ENCODE peak calls at places on chromosomes 1 and 21, in four cellular contexts. E is central memory CD4-positive, alpha-beta T cell; P is GM19239; U is activated T-cell treated with anti-CD3 and anti-CD28 coated beads for 1 hour. C is an unnamed sample.

GRCh38 chr1:43796111-43796581 is 88.8 kb downstream of the ST3GAL3 start:
- DNase-seq in E (no peak), P (no peak), U (no peak), C (no peak)

GRCh38 chr1:41448831-41449230 is 35.7 kb downstream of the EDN2 start:
- DNase-seq in E (no peak), P (no peak), U (no peak), C (no peak)

GRCh38 chr1:6222644-6223043 is 13.1 kb downstream of the ICMT start:
- DNase-seq in E (no peak), P (no peak), U (no peak), C (no peak)

GRCh38 chr1:196659471-196659870 is 7.6 kb downstream of the CFH start:
- DNase-seq in E (no peak), P (no peak), U (no peak), C (no peak)

GRCh38 chr1:109216662-109217061 is 2.9 kb downstream of the SARS1 start:
- DNase-seq in E (no peak), P (no peak), U (no peak), C (no peak)

GRCh38 chr1:4584471-4584870 is 69.9 kb upstream of the AJAP1 start:
- DNase-seq in E (no peak), P (no peak), U (no peak), C (no peak)

GRCh38 chr1:94542088-94542671 is 621 bp upstream of the F3 start:
- DNase-seq in E (no peak), P (no peak), U (no peak), C (no peak)

GRCh38 chr1:115976900-115977480 is 677 bp downstream of the SLC22A15 start:
- DNase-seq in E (no peak), P (no peak), U (no peak), C (no peak)

GRCh38 chr1:199954701-199955100 is 72.8 kb upstream of the NR5A2 start:
- DNase-seq in E (no peak), P (peak), U (no peak), C (no peak)

GRCh38 chr21:39125752-39126485 is 57.3 kb downstream of the PSMG1 start:
- DNase-seq in E (no peak), P (no peak), U (no peak), C (no peak)

GRCh38 chr1:8422439-8423133 is 104.7 kb downstream of the SLC45A1 start:
- DNase-seq in E (peak), P (no peak), U (no peak), C (no peak)

GRCh38 chr1:51514733-51515132 is 4.3 kb downstream of the EPS15 start:
- DNase-seq in E (no peak), P (no peak), U (no peak), C (no peak)

GRCh38 chr1:75693551-75693950 is 31.0 kb upstream of the ACADM start:
- DNase-seq in E (no peak), P (no peak), U (no peak), C (no peak)

GRCh38 chr1:96554364-96554763 is 167.2 kb upstream of the PTBP2 start:
- DNase-seq in E (no peak), P (no peak), U (no peak), C (no peak)

GRCh38 chr1:84048820-84049219 is 49.9 kb upstream of the TTLL7 start:
- DNase-seq in E (no peak), P (no peak), U (no peak), C (no peak)

GRCh38 chr1:205313681-205314308 is 7.8 kb downstream of the NUAK2 start:
- DNase-seq in E (no peak), P (no peak), U (no peak), C (no peak)

GRCh38 chr1:94345148-94345721 is 73.0 kb upstream of the ABCD3 start:
- DNase-seq in E (no peak), P (no peak), U (no peak), C (no peak)

GRCh38 chr1:179743679-179744400 is 749 bp downstream of the FAM163A start:
- DNase-seq in E (no peak), P (no peak), U (no peak), C (no peak)

GRCh38 chr1:169119405-169119804 is 12.9 kb downstream of the ATP1B1 start:
- DNase-seq in E (no peak), P (no peak), U (no peak), C (no peak)

GRCh38 chr1:17919525-17920439 is 164.6 kb downstream of the ACTL8 start:
- DNase-seq in E (no peak), P (no peak), U (no peak), C (no peak)

GRCh38 chr1:184972281-184973055 is 1.8 kb downstream of the NIBAN1 start:
- DNase-seq in E (no peak), P (no peak), U (no peak), C (no peak)

GRCh38 chr1:244709076-244709475 is 56.1 kb downstream of the DESI2 start:
- DNase-seq in E (no peak), P (no peak), U (no peak), C (no peak)

GRCh38 chr1:211329764-211330201 is 3.1 kb downstream of the TRAF5 start:
- DNase-seq in E (no peak), P (no peak), U (no peak), C (no peak)

GRCh38 chr21:39715804-39716397 is 29.1 kb upstream of the IGSF5 start:
- DNase-seq in E (peak), P (no peak), U (peak), C (no peak)

GRCh38 chr1:207050428-207050767 is 610 bp downstream of the YOD1 start:
- DNase-seq in E (no peak), P (no peak), U (no peak), C (no peak)

GRCh38 chr1:198969981-198970380 is 331.1 kb downstream of the PTPRC start:
- DNase-seq in E (no peak), P (no peak), U (no peak), C (no peak)

GRCh38 chr1:155007253-155007828 is 4.7 kb downstream of the ZBTB7B start:
- DNase-seq in E (no peak), P (no peak), U (no peak), C (no peak)

GRCh38 chr1:51990478-51990965 is at the start of gene RAB3B:
- DNase-seq in E (peak), P (peak), U (peak), C (peak)

GRCh38 chr21:45386728-45387371 is 18.1 kb upstream of the COL18A1 start:
- DNase-seq in E (no peak), P (no peak), U (no peak), C (no peak)

GRCh38 chr1:32606565-32606964 is 43.8 kb downstream of the ZBTB8OS start:
- DNase-seq in E (no peak), P (no peak), U (no peak), C (no peak)

GRCh38 chr1:5394111-5394510 is 598.1 kb downstream of the NPHP4 start:
- DNase-seq in E (no peak), P (no peak), U (no peak), C (no peak)